ENCODE peak calls at places on chromosome 12, in ten cellular contexts. R is KBM-7; U is nephron progenitor cell; T is ELR; H is H54; E is HTR-8/SVneo; M is transverse colon; D is AG09319; C is stimulated activated CD8-positive, alpha-beta memory T cell treated with anti-CD3 and anti-CD28 coated beads, Interleukin-4, amount 100 ng/mL, for 4 hours; L is activated CD4-positive, alpha-beta T cell treated with anti-CD3 and anti-CD28 coated beads, Interleukin-2, amount 10 ng/mL, durations not matched to agents 7 days and 5 days. A is an unnamed sample.

GRCh38 chr12:83092101-83092500 is 405.4 kb downstream of the TMTC2 start:
- DNase-seq in R (no peak), U (no peak), T (no peak), H (no peak), E (no peak), M (no peak), D (no peak), C (no peak), L (no peak), A (no peak)

GRCh38 chr12:76470028-76470939 is 89.3 kb downstream of the OSBPL8 start:
- DNase-seq in R (peak), U (no peak), T (peak), H (peak), E (peak), M (no peak), D (peak), C (no peak), L (no peak), A (no peak)

GRCh38 chr12:93300611-93301021 is 77.1 kb upstream of the NUDT4 start:
- DNase-seq in R (no peak), U (no peak), T (no peak), H (no peak), E (no peak), M (no peak), D (no peak), C (no peak), L (no peak), A (no peak)

GRCh38 chr12:99558113-99558512 is 89.4 kb upstream of the GARIN6 start:
- DNase-seq in R (no peak), U (no peak), T (no peak), H (no peak), E (no peak), M (no peak), D (no peak), C (no peak), L (no peak), A (no peak)

GRCh38 chr12:4984971-4985370 is 58.7 kb upstream of the KCNA5 start:
- DNase-seq in R (no peak), U (no peak), T (no peak), H (no peak), E (no peak), M (no peak), D (no peak), C (no peak), L (no peak), A (no peak)

GRCh38 chr12:124613151-124613585 is 45.8 kb upstream of the NCOR2 start:
- DNase-seq in R (no peak), U (no peak), T (no peak), H (no peak), E (no peak), M (peak), D (peak), C (no peak), L (no peak), A (no peak)

GRCh38 chr12:57469334-57470164 is 10.0 kb downstream of the GLI1 start:
- DNase-seq in R (no peak), U (no peak), T (no peak), H (no peak), E (no peak), M (no peak), D (no peak), C (no peak), L (no peak), A (no peak)

GRCh38 chr12:67456281-67456918 is 187.2 kb downstream of the CAND1 start:
- DNase-seq in R (peak), U (no peak), T (peak), H (peak), E (no peak), M (no peak), D (peak), C (no peak), L (no peak), A (no peak)

GRCh38 chr12:6959376-6960290 is 8.5 kb downstream of the PTPN6 start:
- DNase-seq in R (no peak), U (no peak), T (no peak), H (no peak), E (no peak), M (no peak), D (no peak), C (no peak), L (no peak), A (no peak)

GRCh38 chr12:123106640-123107359 is 44.1 kb downstream of the PITPNM2 start:
- DNase-seq in R (peak), U (no peak), T (no peak), H (no peak), E (no peak), M (peak), D (no peak), C (peak), L (peak), A (no peak)

GRCh38 chr12:109727746-109728726 is 14.4 kb downstream of the FAM222A start:
- DNase-seq in R (no peak), U (no peak), T (no peak), H (no peak), E (no peak), M (no peak), D (no peak), C (no peak), L (no peak), A (no peak)

GRCh38 chr12:120229071-120229582 is 28.2 kb upstream of the RPLP0 start:
- DNase-seq in R (peak), U (no peak), T (no peak), H (no peak), E (no peak), M (no peak), D (no peak), C (no peak), L (no peak), A (no peak)

GRCh38 chr12:68423175-68423574 is 91.0 kb upstream of the MDM1 start:
- DNase-seq in R (no peak), U (no peak), T (no peak), H (no peak), E (no peak), M (no peak), D (no peak), C (no peak), L (no peak), A (no peak)

GRCh38 chr12:27289414-27289813 is 43.2 kb upstream of the BMAL2 start:
- DNase-seq in R (no peak), U (no peak), T (peak), H (no peak), E (no peak), M (no peak), D (no peak), C (no peak), L (no peak), A (no peak)

GRCh38 chr12:182381-182883 is 31.5 kb downstream of the SLC6A12 start:
- DNase-seq in R (peak), U (no peak), T (peak), H (peak), E (peak), M (no peak), D (no peak), C (no peak), L (no peak), A (no peak)

GRCh38 chr12:64452559-64453329 is 824 bp downstream of the TBK1 start:
- DNase-seq in R (peak), U (no peak), T (peak), H (peak), E (peak), M (peak), D (peak), C (no peak), L (no peak), A (no peak)

GRCh38 chr12:30965613-30965985 is 39.1 kb downstream of the TSPAN11 start:
- DNase-seq in R (no peak), U (no peak), T (peak), H (no peak), E (peak), M (no peak), D (no peak), C (no peak), L (no peak), A (no peak)

GRCh38 chr12:50745861-50746260 is 18.0 kb upstream of the ATF1 start:
- DNase-seq in R (no peak), U (no peak), T (no peak), H (no peak), E (no peak), M (no peak), D (no peak), C (no peak), L (no peak), A (no peak)

GRCh38 chr12:79674629-79675028 is 16.1 kb downstream of the PAWR start:
- DNase-seq in R (no peak), U (no peak), T (peak), H (no peak), E (no peak), M (no peak), D (no peak), C (no peak), L (no peak), A (no peak)

GRCh38 chr12:1662761-1663439 is 28.0 kb upstream of the ADIPOR2 start:
- DNase-seq in R (no peak), U (peak), T (no peak), H (no peak), E (no peak), M (peak), D (no peak), C (no peak), L (no peak), A (no peak)

GRCh38 chr12:1852076-1852475 is 31.7 kb downstream of the LRTM2 start:
- DNase-seq in R (peak), U (no peak), T (no peak), H (no peak), E (no peak), M (no peak), D (no peak), C (no peak), L (no peak), A (no peak)

GRCh38 chr12:52243264-52243773 is 10.3 kb downstream of the KRT7 start:
- DNase-seq in R (no peak), U (no peak), T (peak), H (no peak), E (no peak), M (no peak), D (peak), C (no peak), L (no peak), A (no peak)

GRCh38 chr12:27709212-27709931 is 1.3 kb upstream of the MRPS35 start:
- DNase-seq in R (no peak), U (no peak), T (no peak), H (no peak), E (no peak), M (no peak), D (no peak), C (no peak), L (no peak), A (no peak)

GRCh38 chr12:115423546-115423987 is 739.6 kb upstream of the TBX3 start:
- DNase-seq in R (no peak), U (no peak), T (no peak), H (no peak), E (no peak), M (no peak), D (no peak), C (no peak), L (no peak), A (no peak)

GRCh38 chr12:108282676-108283075 is 56.4 kb downstream of the CMKLR1 start:
- DNase-seq in R (peak), U (no peak), T (no peak), H (no peak), E (no peak), M (no peak), D (no peak), C (no peak), L (no peak), A (no peak)

GRCh38 chr12:56237552-56237951 is 7.7 kb downstream of the SLC39A5 start:
- DNase-seq in R (no peak), U (peak), T (no peak), H (no peak), E (no peak), M (no peak), D (no peak), C (no peak), L (no peak), A (no peak)

GRCh38 chr12:111194703-111195051 is 174.2 kb downstream of the PHETA1 start:
- DNase-seq in R (no peak), U (no peak), T (no peak), H (no peak), E (no peak), M (no peak), D (no peak), C (no peak), L (no peak), A (no peak)

GRCh38 chr12:114414866-114415524 is 9.1 kb upstream of the TBX5 start:
- DNase-seq in R (no peak), U (no peak), T (peak), H (no peak), E (no peak), M (no peak), D (no peak), C (no peak), L (no peak), A (no peak)

A was measured in GM12891.